ENCODE peak calls at places on chromosomes 1 and 21, in five cellular contexts. B, A, X, U and Z are unnamed samples.

GRCh38 chr1:52801011-52801410 is 41.5 kb upstream of the ZYG11A start:
- DNase-seq in B (no peak), X (no peak), A (no peak), U (no peak), Z (no peak)

GRCh38 chr1:169113613-169114119 is 7.2 kb downstream of the ATP1B1 start:
- DNase-seq in U (no peak), B (peak), A (peak), X (peak), Z (peak)

GRCh38 chr21:34864370-34865209 is 184.5 kb downstream of the RUNX1 start:
- DNase-seq in X (no peak), A (no peak), B (no peak), U (no peak), Z (no peak)

GRCh38 chr1:186512698-186513457 is 52.0 kb upstream of the PDC start:
- DNase-seq in A (no peak), B (no peak), X (no peak), U (no peak), Z (no peak)

GRCh38 chr21:45140346-45140940 is 66.1 kb downstream of the ADARB1 start:
- DNase-seq in B (no peak), U (peak), A (peak), X (peak), Z (peak)

GRCh38 chr1:168709407-168709891 is 19.6 kb downstream of the DPT start:
- DNase-seq in X (peak), B (no peak), U (no peak), A (no peak), Z (no peak)

GRCh38 chr21:32702702-32703101 is 25.1 kb downstream of the SYNJ1 start:
- DNase-seq in X (peak), U (no peak), B (no peak), A (no peak), Z (no peak)

GRCh38 chr1:150805899-150806298 is 2.2 kb downstream of the CTSK start:
- DNase-seq in A (peak), X (no peak), U (no peak), B (no peak), Z (no peak)

GRCh38 chr1:6935379-6936307 is 150.4 kb downstream of the CAMTA1 start:
- DNase-seq in X (no peak), B (no peak), U (no peak), A (no peak), Z (no peak)

GRCh38 chr1:6966326-6966725 is 181.1 kb downstream of the CAMTA1 start:
- DNase-seq in A (no peak), B (no peak), U (no peak), X (no peak), Z (no peak)

GRCh38 chr1:189859385-189859977 is 618.2 kb downstream of the BRINP3 start:
- DNase-seq in X (peak), A (peak), B (peak), U (peak), Z (peak)

GRCh38 chr1:157272899-157273774 is 134.9 kb upstream of the ETV3 start:
- DNase-seq in X (no peak), A (peak), B (no peak), U (peak), Z (no peak)

GRCh38 chr21:39961251-39961650 is 94.0 kb downstream of the PCP4 start:
- DNase-seq in A (no peak), X (no peak), B (no peak), U (no peak), Z (no peak)

GRCh38 chr1:42674214-42674613 is 8.0 kb upstream of the YBX1 start:
- DNase-seq in X (no peak), U (no peak), B (no peak), A (no peak), Z (no peak)

GRCh38 chr1:198186916-198187580 is 30.2 kb downstream of the NEK7 start:
- DNase-seq in X (no peak), U (no peak), B (no peak), A (no peak), Z (no peak)

GRCh38 chr1:53376041-53376461 is 48.2 kb upstream of the LRP8 start:
- DNase-seq in X (no peak), B (no peak), A (peak), U (no peak), Z (no peak)

GRCh38 chr1:230267338-230268065 is 158.6 kb downstream of the PGBD5 start:
- DNase-seq in A (no peak), U (no peak), B (no peak), X (no peak), Z (no peak)

GRCh38 chr1:233440952-233441401 is 113.5 kb downstream of the MAP3K21 start:
- DNase-seq in B (peak), X (peak), U (peak), A (peak), Z (peak)

GRCh38 chr21:24445517-24445916 is 1161.8 kb downstream of the MRPL39 start:
- DNase-seq in U (no peak), B (no peak), X (no peak), A (no peak), Z (no peak)

GRCh38 chr1:207861442-207862177 is 49.3 kb downstream of the CD34 start:
- DNase-seq in B (no peak), A (no peak), U (no peak), X (no peak), Z (no peak)

GRCh38 chr1:151790940-151791651 is 796 bp upstream of the TDRKH start:
- DNase-seq in B (no peak), U (peak), A (peak), X (peak), Z (no peak)

GRCh38 chr1:168243636-168244212 is 17.9 kb downstream of the SFT2D2 start:
- DNase-seq in B (no peak), X (no peak), U (no peak), A (no peak), Z (no peak)

GRCh38 chr1:109388884-109389637 is 8.7 kb downstream of the SORT1 start:
- DNase-seq in U (peak), X (no peak), A (no peak), B (no peak), Z (no peak)

GRCh38 chr1:161365207-161365606 is 2.5 kb downstream of the CFAP126 start:
- DNase-seq in U (peak), B (no peak), X (no peak), A (no peak), Z (no peak)

GRCh38 chr1:207362962-207363858 is 41.7 kb downstream of the CD55 start:
- DNase-seq in A (no peak), X (no peak), U (peak), B (no peak), Z (no peak)

GRCh38 chr1:6003568-6004411 is 11.6 kb upstream of the NPHP4 start:
- DNase-seq in B (no peak), U (no peak), A (no peak), X (no peak), Z (no peak)

GRCh38 chr1:197868751-197869501 is 33.5 kb upstream of the C1orf53 start:
- DNase-seq in X (peak), B (peak), U (peak), A (peak), Z (peak)

GRCh38 chr1:172895050-172895460 is 155.7 kb downstream of the TNFSF18 start:
- DNase-seq in B (no peak), X (no peak), U (no peak), A (peak), Z (no peak)

GRCh38 chr1:162319510-162320160 is 57.0 kb downstream of the SPATA46 start:
- DNase-seq in B (no peak), A (no peak), X (no peak), U (no peak), Z (no peak)

GRCh38 chr1:234631721-234632125 is 21.7 kb upstream of the IRF2BP2 start:
- DNase-seq in A (no peak), B (no peak), U (no peak), X (peak), Z (no peak)

GRCh38 chr1:244050835-244051444 is at the start of gene ZBTB18:
- DNase-seq in B (no peak), A (peak), X (no peak), U (no peak), Z (no peak)

GRCh38 chr1:214008791-214009612 is 21.2 kb downstream of the PROX1 start:
- DNase-seq in U (no peak), B (no peak), X (no peak), A (no peak), Z (no peak)

DNA sequence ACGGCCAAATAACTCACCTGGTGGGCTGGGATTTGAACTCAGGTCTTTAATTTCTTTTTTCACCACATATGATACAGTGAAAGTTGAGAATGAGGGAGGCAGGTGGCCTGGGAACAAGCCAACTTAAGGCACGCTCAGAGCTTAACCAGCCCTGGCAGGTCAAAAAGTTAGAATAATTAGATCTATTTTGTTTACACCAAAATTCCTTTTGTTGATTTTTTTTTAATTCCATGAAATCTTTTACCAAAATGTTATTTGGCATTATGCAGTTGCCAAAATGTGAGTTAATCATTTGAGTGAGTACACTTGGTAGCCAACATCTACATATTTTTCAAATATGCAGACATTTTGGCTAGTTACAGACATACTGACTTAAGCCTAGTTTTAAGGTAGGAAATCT is 36.8 kb downstream of the LHX8 start:
- DNase-seq in X (no peak), B (no peak), A (no peak), U (no peak), Z (no peak)
- TF ChIP-seq REST in X (no peak), B (no peak), A (no peak), U (no peak), Z (no peak)

GRCh38 chr1:77514871-77515776 is 167.3 kb downstream of the ZZZ3 start:
- DNase-seq in U (no peak), A (peak), X (peak), B (no peak), Z (peak)
- H3K27ac ChIP-seq in U (no peak), A (peak), X (peak), B (peak), Z (no peak)

GRCh38 chr1:36217667-36218066 is 6.6 kb upstream of the THRAP3 start:
- DNase-seq in A (no peak), B (peak), X (peak), U (no peak), Z (peak)
- TF ChIP-seq REST in A (no peak), B (no peak), X (no peak), U (no peak), Z (no peak)

GRCh38 chr1:27605796-27606707 is 2.1 kb upstream of the AHDC1 start:
- DNase-seq in X (peak), B (no peak), U (peak), A (peak), Z (peak)
- H3K27ac ChIP-seq in X (no peak), B (no peak), U (peak), A (no peak), Z (no peak)

GRCh38 chr1:68384321-68384813 is 65.4 kb downstream of the RPE65 start:
- DNase-seq in A (no peak), U (no peak), B (peak), X (peak), Z (peak)
- TF ChIP-seq REST in A (no peak), U (no peak), B (no peak), X (no peak), Z (no peak)